ENCODE peak calls at places on chromosomes 7 and 10, in four cellular contexts. V, O, F and I are unnamed samples.
A peak's percentile ranks its signal among the peaks of the same experiment; 100 is the strongest.

GRCh38 chr10:3972460-3973366 is 187.7 kb upstream of the KLF6 start:
- DNase-seq in F (no peak), O (no peak), V (no peak), I (no peak)

GRCh38 chr10:101385866-101386658 is 32.1 kb downstream of the BTRC start:
- DNase-seq in V (no peak), F (no peak), O (no peak), I (no peak)

GRCh38 chr10:90871761-90872647 is at the start of gene RPP30:
- DNase-seq in V (peak; percentile 85), O (peak; percentile 85), F (peak; percentile 46), I (peak; percentile 75)

GRCh38 chr10:34539533-34540315 is 275.4 kb downstream of the PARD3 start:
- DNase-seq in F (no peak), O (no peak), V (peak; percentile 56), I (peak; percentile 73)

GRCh38 chr10:124674768-124675222 is 69.4 kb downstream of the FAM53B start:
- DNase-seq in O (no peak), V (no peak), F (no peak), I (no peak)

GRCh38 chr10:75260990-75261389 is 25.2 kb upstream of the COMTD1 start:
- DNase-seq in F (no peak), V (no peak), O (no peak), I (no peak)

GRCh38 chr7:2971914-2972530 is 71.6 kb downstream of the CARD11 start:
- DNase-seq in F (peak; percentile 57), O (no peak), V (no peak), I (no peak)

GRCh38 chr7:151859948-151860685 is 16.8 kb downstream of the PRKAG2 start:
- DNase-seq in F (no peak), O (no peak), V (no peak), I (no peak)

GRCh38 chr7:55172881-55173609 is 154.2 kb downstream of the EGFR start:
- DNase-seq in V (no peak), F (no peak), O (no peak), I (no peak)

GRCh38 chr7:132115758-132116157 is 460.5 kb downstream of the PLXNA4 start:
- DNase-seq in F (no peak), V (no peak), O (no peak), I (no peak)

GRCh38 chr10:78432582-78432981 is 398.9 kb downstream of the RPS24 start:
- DNase-seq in O (no peak), V (no peak), F (no peak), I (peak; percentile 39)

GRCh38 chr7:158863611-158864506 is 7.5 kb downstream of the DYNC2I1 start:
- DNase-seq in O (peak; percentile 97), V (peak; percentile 73), F (peak; percentile 33), I (peak; percentile 38)

GRCh38 chr7:130102588-130102987 is 32.3 kb downstream of the KLHDC10 start:
- DNase-seq in F (no peak), O (no peak), V (no peak), I (no peak)

GRCh38 chr10:50550291-50550839 is 73.4 kb downstream of the SGMS1 start:
- DNase-seq in F (no peak), O (peak; percentile 96), V (no peak), I (no peak)

GRCh38 chr10:91569522-91569921 is 63.3 kb downstream of the PPP1R3C start:
- DNase-seq in V (no peak), O (no peak), F (no peak), I (no peak)

GRCh38 chr10:1100691-1101368 is 44.6 kb downstream of the WDR37 start:
- DNase-seq in F (no peak), V (no peak), O (peak; percentile 23), I (no peak)

GRCh38 chr7:30977896-30978564 is 14.3 kb downstream of the GHRHR start:
- DNase-seq in F (no peak), O (peak; percentile 45), V (peak; percentile 49), I (peak; percentile 32)

GRCh38 chr10:27912241-27912640 is 86.6 kb downstream of the ODAD2 start:
- DNase-seq in V (no peak), O (no peak), F (no peak), I (no peak)

GRCh38 chr7:132376361-132377013 is 199.8 kb downstream of the PLXNA4 start:
- DNase-seq in F (no peak), V (no peak), O (no peak), I (no peak)

GRCh38 chr7:130273081-130273699 is 6.5 kb downstream of the CPA2 start:
- DNase-seq in O (peak; percentile 42), V (no peak), F (no peak), I (no peak)

GRCh38 chr10:21694646-21695045 is 160.6 kb downstream of the MLLT10 start:
- DNase-seq in V (no peak), F (no peak), O (no peak), I (no peak)

GRCh38 chr10:30518907-30519306 is 84.9 kb downstream of the MAP3K8 start:
- DNase-seq in O (no peak), F (no peak), V (no peak), I (no peak)

GRCh38 chr7:82442492-82443043 is 1.0 kb downstream of the CACNA2D1 start:
- DNase-seq in O (no peak), V (peak; percentile 38), F (no peak), I (no peak)

GRCh38 chr7:115840702-115841101 is 189.9 kb downstream of the TFEC start:
- DNase-seq in F (no peak), V (no peak), O (no peak), I (no peak)

GRCh38 chr10:59757966-59758365 is 4.7 kb upstream of the MRLN start:
- DNase-seq in O (no peak), F (no peak), V (no peak), I (no peak)

DNA sequence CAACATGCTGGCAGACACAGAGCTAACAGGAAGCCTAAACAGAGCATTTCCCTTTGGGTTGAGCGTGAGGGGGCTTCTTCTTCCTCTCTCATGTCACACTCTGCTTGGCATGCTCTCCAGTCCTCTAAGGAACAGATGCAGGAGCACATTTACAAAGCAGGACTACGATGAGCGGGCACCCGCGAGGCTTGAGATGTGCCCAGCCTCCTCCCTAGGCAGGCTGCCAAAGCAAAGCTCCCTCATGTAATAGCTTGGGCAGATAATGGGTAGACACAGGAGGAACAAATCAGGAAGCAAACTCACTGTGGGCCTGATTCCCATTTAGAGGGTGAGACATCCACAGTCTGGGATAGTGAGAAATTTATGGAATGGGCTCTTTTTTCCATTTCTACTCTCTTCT is 519.1 kb downstream of the NRG3 start:
- DNase-seq in O (no peak), F (no peak), V (no peak), I (no peak)
- TF ChIP-seq CHD4 in O (no peak), F (no peak), V (no peak), I (no peak)

GRCh38 chr10:16798571-16798970 is 18.7 kb downstream of the RSU1 start:
- DNase-seq in V (no peak), O (no peak), F (no peak), I (no peak)

GRCh38 chr10:16804123-16804522 is 13.1 kb downstream of the RSU1 start:
- DNase-seq in O (no peak), V (no peak), F (no peak), I (no peak)

GRCh38 chr10:16795410-16796073 is 21.7 kb downstream of the RSU1 start:
- DNase-seq in O (no peak), F (no peak), V (no peak), I (no peak)

GRCh38 chr10:16803464-16803863 is 13.8 kb downstream of the RSU1 start:
- DNase-seq in V (no peak), O (no peak), F (no peak), I (no peak)

GRCh38 chr10:16799621-16800020 is 17.6 kb downstream of the RSU1 start:
- DNase-seq in F (peak; percentile 45), V (no peak), O (no peak), I (no peak)
- TF ChIP-seq CHD4 in F (no peak), V (no peak), O (no peak), I (no peak)

GRCh38 chr7:23014681-23015080 is 751 bp upstream of the HYCC1 start:
- DNase-seq in F (no peak), O (no peak), V (no peak), I (no peak)
- TF ChIP-seq CHD4 in F (no peak), O (no peak), V (no peak), I (no peak)

GRCh38 chr7:127251458-127252379 is 1.0 kb downstream of the GRM8 start:
- DNase-seq in O (no peak), V (no peak), F (no peak), I (no peak)

GRCh38 chr7:127253289-127254162 is 785 bp upstream of the GRM8 start:
- DNase-seq in V (peak; percentile 63), O (peak; percentile 85), F (no peak), I (peak; percentile 8)

GRCh38 chr7:127252380-127252718 is 392 bp downstream of the GRM8 start:
- DNase-seq in O (no peak), F (no peak), V (no peak), I (no peak)

GRCh38 chr7:127254163-127254684 is 1.5 kb upstream of the GRM8 start:
- DNase-seq in F (no peak), V (no peak), O (no peak), I (no peak)

GRCh38 chr7:127252736-127253288 is at the start of gene GRM8:
- DNase-seq in F (no peak), O (peak; percentile 66), V (peak; percentile 13), I (peak; percentile 9)
- TF ChIP-seq CHD4 in F (no peak), O (no peak), V (no peak), I (no peak)

GRCh38 chr7:134293029-134293740 is 23.5 kb downstream of the SLC35B4 start:
- DNase-seq in V (no peak), F (peak; percentile 84), O (no peak), I (peak; percentile 95)

GRCh38 chr7:134297489-134297888 is 19.2 kb downstream of the SLC35B4 start:
- DNase-seq in F (no peak), V (no peak), O (no peak), I (no peak)

GRCh38 chr7:134300988-134301387 is 15.7 kb downstream of the SLC35B4 start:
- DNase-seq in F (no peak), V (no peak), O (no peak), I (no peak)

GRCh38 chr7:134302120-134302519 is 14.6 kb downstream of the SLC35B4 start:
- DNase-seq in F (no peak), V (no peak), O (no peak), I (no peak)

DNA sequence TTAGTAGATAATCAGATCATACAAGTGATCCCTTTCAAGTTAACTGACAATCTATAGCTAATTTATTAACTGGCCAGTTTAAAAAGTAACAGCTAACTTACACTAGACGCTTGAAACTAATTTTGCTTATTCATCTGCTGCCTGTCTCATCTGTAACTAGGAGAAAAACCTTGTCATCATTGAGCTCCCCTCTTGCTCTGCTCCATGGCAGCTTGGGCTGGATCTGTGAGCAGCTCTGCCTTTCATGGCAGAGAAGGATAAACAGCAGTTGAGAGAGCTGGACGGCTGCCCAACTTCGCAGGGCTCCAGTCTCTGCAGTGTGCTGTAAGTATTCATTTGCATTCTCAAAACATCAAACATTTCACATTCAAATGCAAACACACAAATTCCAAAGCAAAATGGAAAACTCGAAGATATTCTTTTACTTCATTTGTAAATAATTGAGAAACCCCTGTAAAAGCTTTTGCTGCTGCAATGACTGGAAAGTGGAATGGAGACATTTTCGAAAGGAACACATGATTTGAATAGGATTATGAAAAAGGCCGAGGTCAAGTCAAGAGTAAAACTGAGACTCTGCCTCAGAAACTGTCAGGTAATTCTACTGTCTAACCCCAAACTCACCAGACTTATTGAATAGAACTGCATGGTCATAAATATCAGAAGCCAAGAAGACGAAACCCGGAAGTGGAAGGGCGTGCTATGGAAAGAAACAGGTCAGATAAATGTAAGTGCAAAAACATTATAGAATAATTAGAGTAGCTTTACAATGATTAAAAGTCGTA is 17.6 kb downstream of the SLC35B4 start:
- DNase-seq in V (no peak), O (no peak), F (no peak), I (no peak)
- TF ChIP-seq CHD4 in V (no peak), O (no peak), F (no peak), I (no peak)